ENCODE peak calls at places on chromosome 13, in six cellular contexts. Y is activated naive CD8-positive, alpha-beta T cell treated with anti-CD3 and anti-CD28 coated beads, Interleukin-2, amount 10 ng/mL, durations not matched to agents 7 days and 5 days; R is mucosa of descending colon; O is activated CD8-positive, alpha-beta memory T cell treated with anti-CD3 and anti-CD28 coated beads, Interleukin-2, amount 10 ng/mL, durations not matched to agents 7 days and 5 days; A is activated CD8-positive, alpha-beta T cell treated with anti-CD3 and anti-CD28 coated beads, Interleukin-2, amount 10 ng/mL, durations not matched to agents 7 days and 5 days; X is activated T-helper 17 cell treated with anti-CD3 and anti-CD28 coated beads, Interleukin-2, amount 50 U/mL, for 72 hours. F is an unnamed sample.
A peak's percentile ranks its signal among the peaks of the same experiment; 100 is the strongest.

GRCh38 chr13:79043208-79043607 is 362.8 kb downstream of the RBM26 start:
- ATAC-seq in X (no peak), Y (no peak), O (no peak), A (no peak), R (no peak), F (no peak)

GRCh38 chr13:59684105-59684504 is 479.6 kb downstream of the DIAPH3 start:
- ATAC-seq in A (no peak), X (no peak), O (no peak), R (no peak), Y (no peak), F (no peak)

GRCh38 chr13:93118081-93118615 is 108.5 kb upstream of the GPC6 start:
- ATAC-seq in R (no peak), O (no peak), A (no peak), X (no peak), Y (no peak), F (no peak)

GRCh38 chr13:28336193-28336657 is 158.7 kb downstream of the FLT1 start:
- ATAC-seq in X (no peak), A (no peak), Y (no peak), R (no peak), O (no peak), F (peak; percentile 71)

GRCh38 chr13:74450525-74450845 is 316.3 kb upstream of the KLF12 start:
- ATAC-seq in Y (no peak), R (no peak), X (no peak), A (no peak), O (no peak), F (no peak)

GRCh38 chr13:48542138-48542537 is 9.3 kb upstream of the RCBTB2 start:
- ATAC-seq in X (no peak), O (no peak), R (no peak), A (no peak), Y (no peak), F (no peak)

GRCh38 chr13:84649853-84650252 is 767.6 kb upstream of the SLITRK1 start:
- ATAC-seq in A (no peak), Y (no peak), O (no peak), R (no peak), X (no peak), F (no peak)

GRCh38 chr13:33132644-33133440 is 116.6 kb downstream of the KL start:
- ATAC-seq in R (no peak), O (no peak), X (no peak), Y (no peak), A (no peak), F (peak; percentile 55)

GRCh38 chr13:43132228-43132627 is 108.8 kb downstream of the DNAJC15 start:
- ATAC-seq in R (peak; percentile 84), A (no peak), O (no peak), Y (no peak), X (peak; percentile 55), F (no peak)

GRCh38 chr13:108755084-108755483 is 125.7 kb downstream of the MYO16 start:
- ATAC-seq in X (no peak), Y (no peak), R (no peak), A (no peak), O (no peak), F (no peak)

F was measured in gastroesophageal sphincter.